ENCODE peak calls at places on chromosomes 1 and 21, in nine cellular contexts. M is BJ; D is fibroblast of mammary gland; F is CD8-positive, alpha-beta T cell; Y is astrocyte of the spinal cord; T is mesothelial cell of epicardium; N is AG09309; J is body of pancreas; Q is HFF-Myc. U is an unnamed sample.
A peak's percentile ranks its signal among the peaks of the same experiment; 100 is the strongest.

GRCh38 chr1:38789498-38790169 is 69.9 kb downstream of the RRAGC start:
- DNase-seq in M (no peak), F (no peak), N (no peak), T (no peak), D (no peak), J (no peak), Q (no peak), Y (no peak), U (no peak)

GRCh38 chr1:14844359-14844758 is 245.9 kb downstream of the KAZN start:
- DNase-seq in Q (no peak), T (no peak), M (no peak), J (no peak), N (no peak), Y (no peak), F (no peak), D (no peak), U (no peak)

GRCh38 chr1:108561731-108562326 is 1.9 kb downstream of the EEIG2 start:
- DNase-seq in D (no peak), J (peak; percentile 84), N (no peak), Q (no peak), Y (no peak), M (no peak), F (peak; percentile 88), T (peak; percentile 52), U (no peak)

GRCh38 chr1:50488876-50489275 is 65.6 kb upstream of the DMRTA2 start:
- DNase-seq in M (no peak), Q (no peak), F (no peak), T (no peak), N (no peak), Y (no peak), J (no peak), D (no peak), U (no peak)

GRCh38 chr1:92473781-92474495 is 12.8 kb downstream of the GFI1 start:
- DNase-seq in D (no peak), J (no peak), F (no peak), T (no peak), Q (no peak), Y (no peak), M (no peak), N (no peak), U (no peak)

GRCh38 chr1:7983086-7983778 is 21.7 kb downstream of the PARK7 start:
- DNase-seq in N (no peak), Q (no peak), T (no peak), F (no peak), Y (no peak), J (no peak), D (no peak), M (no peak), U (no peak)

GRCh38 chr1:220189750-220190347 is 82.4 kb downstream of the RAB3GAP2 start:
- DNase-seq in N (no peak), Y (peak; percentile 35), J (no peak), M (no peak), T (no peak), Q (peak; percentile 4), D (peak; percentile 53), F (no peak), U (no peak)

GRCh38 chr1:234108921-234109320 is 204.4 kb downstream of the SLC35F3 start:
- DNase-seq in N (no peak), T (no peak), J (no peak), Y (peak; percentile 46), M (no peak), F (no peak), Q (no peak), D (no peak), U (no peak)

GRCh38 chr1:174022080-174022975 is at the start of gene RC3H1:
- DNase-seq in N (no peak), F (peak; percentile 93), J (peak; percentile 90), M (peak; percentile 37), D (peak; percentile 72), Y (peak; percentile 84), Q (peak; percentile 39), T (peak; percentile 80), U (peak; percentile 91)

GRCh38 chr1:199221371-199222150 is 582.7 kb downstream of the PTPRC start:
- DNase-seq in F (no peak), T (no peak), J (no peak), Y (no peak), M (no peak), Q (no peak), N (no peak), D (no peak), U (no peak)

GRCh38 chr1:235278233-235278914 is 49.6 kb downstream of the ARID4B start:
- DNase-seq in N (no peak), T (no peak), M (no peak), D (no peak), Q (no peak), F (no peak), Y (no peak), J (peak; percentile 67), U (no peak)

GRCh38 chr21:46092811-46093667 is 4.9 kb upstream of the COL6A2 start:
- DNase-seq in N (no peak), J (no peak), Q (no peak), Y (no peak), T (no peak), F (no peak), M (no peak), D (peak; percentile 70), U (peak; percentile 79)
- TF ChIP-seq CTCF in N (peak; percentile 34), J (no peak), Q (peak; percentile 18), Y (no peak), T (no peak), F (no peak), M (no peak), D (peak; percentile 28), U (no peak)

DNA sequence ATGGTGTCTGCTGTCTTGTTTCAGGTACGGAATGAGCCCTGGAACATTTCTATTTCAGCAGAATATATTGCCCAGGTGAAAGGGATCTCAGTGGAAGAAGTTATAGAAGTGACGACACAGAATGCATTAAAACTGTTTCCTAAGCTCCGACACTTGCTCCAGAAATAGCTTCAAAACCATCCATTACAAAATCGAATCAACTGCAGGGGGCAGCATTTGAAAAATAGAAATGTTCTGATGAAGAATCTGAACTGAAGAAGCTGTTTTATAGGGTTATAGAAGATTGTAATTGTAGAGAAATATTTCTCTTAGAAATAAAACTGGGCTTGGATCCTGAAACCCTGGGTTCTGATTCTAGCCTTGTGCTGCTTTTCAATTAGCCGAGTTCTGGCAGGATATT is 23.3 kb downstream of the TATDN3 start:
- DNase-seq in F (no peak), M (no peak), T (no peak), N (no peak), J (peak; percentile 19), D (peak; percentile 17), Y (no peak), Q (no peak), U (no peak)
- TF ChIP-seq CTCF in F (no peak), M (peak; percentile 27), T (peak; percentile 47), N (peak; percentile 21), J (peak; percentile 42), D (peak; percentile 32), Y (peak; percentile 32), Q (peak; percentile 32), U (peak; percentile 39)

GRCh38 chr21:31490471-31490870 is 146.4 kb upstream of the TIAM1 start:
- DNase-seq in J (no peak), N (no peak), Q (no peak), Y (no peak), D (no peak), F (no peak), M (no peak), T (no peak), U (no peak)

GRCh38 chr21:31491617-31492016 is 147.6 kb upstream of the TIAM1 start:
- DNase-seq in M (no peak), N (no peak), F (no peak), T (no peak), Y (no peak), D (no peak), Q (no peak), J (no peak), U (no peak)

GRCh38 chr21:31497939-31498338 is 153.9 kb upstream of the TIAM1 start:
- DNase-seq in Q (no peak), F (no peak), J (no peak), M (no peak), Y (no peak), N (no peak), D (no peak), T (no peak), U (no peak)

GRCh38 chr21:31489014-31489413 is 145.0 kb upstream of the TIAM1 start:
- DNase-seq in F (no peak), Y (no peak), D (no peak), T (no peak), Q (no peak), M (no peak), J (no peak), N (no peak), U (no peak)

GRCh38 chr21:31493350-31493880 is 149.4 kb upstream of the TIAM1 start:
- DNase-seq in Y (no peak), N (no peak), T (no peak), F (no peak), Q (no peak), D (no peak), M (no peak), J (no peak), U (no peak)
- TF ChIP-seq CTCF in Y (no peak), N (no peak), T (no peak), F (no peak), Q (no peak), D (no peak), M (no peak), J (no peak), U (no peak)

GRCh38 chr1:115717541-115717940 is 51.0 kb downstream of the CASQ2 start:
- DNase-seq in Q (no peak), M (no peak), J (peak; percentile 76), Y (peak; percentile 24), N (no peak), T (peak; percentile 49), F (no peak), D (peak; percentile 51), U (no peak)

GRCh38 chr1:115713906-115714305 is 54.6 kb downstream of the CASQ2 start:
- DNase-seq in D (no peak), T (no peak), Y (no peak), Q (no peak), F (no peak), J (no peak), M (no peak), N (no peak), U (no peak)

GRCh38 chr1:115712911-115713609 is 55.5 kb downstream of the CASQ2 start:
- DNase-seq in Q (no peak), Y (no peak), F (no peak), M (no peak), J (no peak), N (no peak), D (no peak), T (no peak), U (no peak)

GRCh38 chr1:115714572-115715141 is 53.9 kb downstream of the CASQ2 start:
- DNase-seq in Q (no peak), J (peak; percentile 72), D (no peak), F (no peak), M (no peak), N (no peak), Y (no peak), T (no peak), U (no peak)

DNA sequence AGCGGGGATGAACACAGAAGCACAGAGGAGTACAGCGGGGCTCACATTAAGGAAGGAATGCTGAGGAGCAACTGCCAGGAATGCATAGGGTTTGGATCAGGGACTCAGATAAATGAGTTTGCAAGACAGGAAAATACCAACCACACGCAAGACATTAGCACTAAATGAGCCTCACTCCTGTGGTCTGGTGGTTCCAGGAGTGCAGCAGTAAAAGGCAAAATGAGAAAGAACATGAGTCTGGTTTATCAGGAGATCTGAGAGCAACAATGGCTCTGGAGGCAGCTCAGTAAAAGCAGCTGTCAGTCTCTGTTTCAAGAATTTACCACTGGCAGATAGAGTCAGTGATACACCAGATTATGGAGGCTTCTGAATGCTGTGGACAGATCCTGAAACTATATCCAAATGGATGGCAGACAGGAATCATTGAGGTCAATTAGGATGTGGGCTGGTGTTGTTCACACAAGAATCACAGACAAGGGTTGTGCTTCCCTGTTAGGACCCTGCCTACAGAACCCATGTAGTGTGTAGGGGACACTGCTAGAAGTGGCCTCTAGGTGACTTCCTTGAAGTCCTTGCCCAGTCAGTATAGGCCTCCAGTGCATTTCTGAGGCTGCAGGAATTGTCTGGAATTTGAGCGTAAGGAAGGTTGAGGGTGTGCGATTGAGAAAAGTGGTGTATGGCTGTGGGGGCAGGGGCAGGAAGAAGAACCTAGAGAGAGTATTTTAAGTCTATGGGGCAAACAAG is 50.3 kb downstream of the CASQ2 start:
- DNase-seq in Q (no peak), N (no peak), T (no peak), J (no peak), F (no peak), Y (no peak), M (no peak), D (no peak), U (no peak)
- TF ChIP-seq CTCF in Q (no peak), N (no peak), T (no peak), J (no peak), F (no peak), Y (no peak), M (no peak), D (no peak), U (no peak)